ENCODE peak calls at places on chromosomes 2 and 18, in five cellular contexts. One of them, this sample, is unnamed. For H3K4me1, the result is how much of the 10 kb centered on the place peaks cover.

GRCh38 chr18:45050712-45051639 is 370.3 kb downstream of the SETBP1 start:
- DNase-seq in GM12878: no peak
- DNase-seq in HepG2: no peak
- DNase-seq in K562: no peak
- DNase-seq in HCT116: no peak
- DNase-seq in this sample: no peak

GRCh38 chr2:73075477-73076373 is 4.2 kb upstream of the SFXN5 start:
- DNase-seq in K562: no peak
- DNase-seq in HepG2: no peak
- DNase-seq in HCT116: no peak
- DNase-seq in GM12878: no peak
- DNase-seq in this sample: no peak

GRCh38 chr2:47008381-47009280 is 93.0 kb upstream of the MCFD2 start:
- DNase-seq in HepG2: peak
- DNase-seq in GM12878: no peak
- DNase-seq in K562: no peak
- DNase-seq in HCT116: no peak
- DNase-seq in this sample: peak

GRCh38 chr2:101328474-101329007 is 20.0 kb upstream of the RNF149 start:
- DNase-seq in HCT116: no peak
- DNase-seq in GM12878: peak
- DNase-seq in K562: no peak
- DNase-seq in HepG2: no peak
- DNase-seq in this sample: no peak

GRCh38 chr2:71552356-71552755 is 99.0 kb downstream of the DYSF start:
- DNase-seq in GM12878: no peak
- DNase-seq in HCT116: no peak
- DNase-seq in HepG2: no peak
- DNase-seq in K562: no peak
- DNase-seq in this sample: no peak

GRCh38 chr2:9846554-9846953 is 3.3 kb downstream of the TAF1B start:
- DNase-seq in HCT116: no peak
- DNase-seq in GM12878: no peak
- DNase-seq in HepG2: no peak
- DNase-seq in K562: no peak
- DNase-seq in this sample: no peak

GRCh38 chr2:79087785-79088364 is at the start of gene REG1B:
- DNase-seq in GM12878: no peak
- DNase-seq in HCT116: no peak
- DNase-seq in HepG2: no peak
- DNase-seq in K562: no peak
- DNase-seq in this sample: no peak

GRCh38 chr2:135055182-135055786 is 3.2 kb downstream of the RAB3GAP1 start:
- DNase-seq in K562: no peak
- DNase-seq in HCT116: no peak
- DNase-seq in HepG2: no peak
- DNase-seq in GM12878: no peak
- DNase-seq in this sample: no peak

GRCh38 chr18:48846423-48846932 is 104.3 kb downstream of the SMAD7 start:
- DNase-seq in GM12878: no peak
- DNase-seq in K562: no peak
- DNase-seq in HepG2: no peak
- DNase-seq in HCT116: no peak
- DNase-seq in this sample: no peak

GRCh38 chr2:120692691-120693090 is 43.0 kb upstream of the GLI2 start:
- DNase-seq in K562: no peak
- DNase-seq in HCT116: no peak
- DNase-seq in GM12878: no peak
- DNase-seq in HepG2: no peak
- DNase-seq in this sample: no peak

GRCh38 chr2:177543007-177543760 is 150.6 kb downstream of the AGPS start:
- DNase-seq in GM12878: no peak
- DNase-seq in HepG2: no peak
- DNase-seq in HCT116: no peak
- DNase-seq in K562: no peak
- DNase-seq in this sample: no peak

GRCh38 chr2:65662654-65663432 is 230.4 kb upstream of the SPRED2 start:
- DNase-seq in HepG2: no peak
- DNase-seq in GM12878: no peak
- DNase-seq in K562: no peak
- DNase-seq in HCT116: no peak
- DNase-seq in this sample: no peak

GRCh38 chr2:8545676-8546318 is 136.1 kb upstream of the ID2 start:
- DNase-seq in GM12878: no peak
- DNase-seq in HCT116: no peak
- DNase-seq in HepG2: no peak
- DNase-seq in K562: no peak
- DNase-seq in this sample: no peak

GRCh38 chr2:133377599-133377998 is 190.7 kb downstream of the NCKAP5 start:
- DNase-seq in K562: no peak
- DNase-seq in HCT116: no peak
- DNase-seq in HepG2: no peak
- DNase-seq in GM12878: no peak
- DNase-seq in this sample: peak

GRCh38 chr2:164447660-164448059 is 173.6 kb downstream of the GRB14 start:
- DNase-seq in HepG2: no peak
- DNase-seq in K562: no peak
- DNase-seq in GM12878: no peak
- DNase-seq in HCT116: no peak
- DNase-seq in this sample: no peak

GRCh38 chr2:133579295-133579694 is 11.0 kb upstream of the NCKAP5 start:
- DNase-seq in HepG2: no peak
- DNase-seq in HCT116: no peak
- DNase-seq in K562: no peak
- DNase-seq in GM12878: no peak
- DNase-seq in this sample: no peak

GRCh38 chr2:160203007-160203406 is 2.9 kb upstream of the ITGB6 start:
- DNase-seq in K562: no peak
- DNase-seq in HepG2: no peak
- DNase-seq in HCT116: no peak
- DNase-seq in GM12878: no peak
- DNase-seq in this sample: no peak

GRCh38 chr2:109467701-109468100 is 146.1 kb downstream of the SEPTIN10 start:
- DNase-seq in GM12878: no peak
- DNase-seq in K562: no peak
- DNase-seq in HepG2: no peak
- DNase-seq in HCT116: no peak
- DNase-seq in this sample: no peak

GRCh38 chr2:184444623-184445223 is 153.6 kb upstream of the ZNF804A start:
- DNase-seq in HCT116: no peak
- DNase-seq in K562: no peak
- DNase-seq in GM12878: no peak
- DNase-seq in HepG2: no peak
- DNase-seq in this sample: no peak

GRCh38 chr2:121529439-121530209 is 1.1 kb upstream of the RNU4ATAC start:
- DNase-seq in HCT116: no peak
- DNase-seq in HepG2: peak
- DNase-seq in K562: peak
- DNase-seq in GM12878: no peak
- DNase-seq in this sample: peak

GRCh38 chr2:1730047-1730937 is 14.0 kb downstream of the PXDN start:
- DNase-seq in HCT116: no peak
- DNase-seq in HepG2: no peak
- DNase-seq in GM12878: no peak
- DNase-seq in K562: no peak
- DNase-seq in this sample: no peak

GRCh38 chr18:37598966-37599896 is 33.6 kb upstream of the CELF4 start:
- DNase-seq in HCT116: no peak
- DNase-seq in K562: no peak
- DNase-seq in HepG2: no peak
- DNase-seq in GM12878: no peak
- DNase-seq in this sample: no peak

GRCh38 chr18:10182009-10182624 is 268.3 kb downstream of the VAPA start:
- DNase-seq in HepG2: no peak
- DNase-seq in GM12878: no peak
- DNase-seq in K562: no peak
- DNase-seq in HCT116: no peak
- DNase-seq in this sample: no peak

GRCh38 chr2:191321861-191322662 is 76.9 kb downstream of the MYO1B start:
- DNase-seq in HepG2: no peak
- DNase-seq in GM12878: no peak
- DNase-seq in K562: no peak
- DNase-seq in HCT116: peak
- DNase-seq in this sample: peak

GRCh38 chr2:119136093-119136492 is 22.5 kb downstream of the C1QL2 start:
- DNase-seq in K562: no peak
- DNase-seq in GM12878: no peak
- DNase-seq in HCT116: no peak
- DNase-seq in HepG2: no peak
- DNase-seq in this sample: no peak

GRCh38 chr2:105388971-105389381 is 9.9 kb downstream of the FHL2 start:
- DNase-seq in GM12878: no peak
- DNase-seq in HepG2: no peak
- DNase-seq in K562: no peak
- DNase-seq in HCT116: no peak
- DNase-seq in this sample: no peak

GRCh38 chr2:174778479-174778962 is 14.2 kb upstream of the CHRNA1 start:
- DNase-seq in K562: no peak
- DNase-seq in HCT116: no peak
- DNase-seq in HepG2: peak
- DNase-seq in GM12878: peak
- DNase-seq in this sample: no peak

GRCh38 chr2:74349889-74350288 is 6.7 kb upstream of the SLC4A5 start:
- DNase-seq in GM12878: no peak
- DNase-seq in K562: no peak
- DNase-seq in HepG2: no peak
- DNase-seq in HCT116: no peak
- DNase-seq in this sample: no peak

GRCh38 chr18:80244167-80244566 is 3.1 kb downstream of the PARD6G start:
- DNase-seq in K562: no peak
- DNase-seq in HepG2: no peak
- DNase-seq in GM12878: no peak
- DNase-seq in HCT116: no peak
- DNase-seq in this sample: no peak

GRCh38 chr2:80643598-80643997 is 339.0 kb upstream of the LRRTM1 start:
- DNase-seq in HCT116: no peak
- DNase-seq in GM12878: no peak
- DNase-seq in HepG2: no peak
- DNase-seq in K562: no peak
- DNase-seq in this sample: no peak

GRCh38 chr18:79356435-79356834 is 39.3 kb upstream of the NFATC1 start:
- DNase-seq in HepG2: no peak
- DNase-seq in K562: no peak
- DNase-seq in HCT116: no peak
- DNase-seq in GM12878: peak
- DNase-seq in this sample: no peak

GRCh38 chr18:10142496-10143160 is 228.8 kb downstream of the VAPA start:
- DNase-seq in K562: no peak
- DNase-seq in HCT116: no peak
- DNase-seq in GM12878: no peak
- DNase-seq in HepG2: no peak
- DNase-seq in this sample: no peak

GRCh38 chr2:209772316-209772715 is 684 bp downstream of the UNC80 start:
- DNase-seq in K562: no peak
- DNase-seq in HepG2: no peak
- DNase-seq in HCT116: no peak
- DNase-seq in GM12878: no peak
- DNase-seq in this sample: no peak

GRCh38 chr2:216619411-216620393 is 13.5 kb upstream of the IGFBP2 start:
- DNase-seq in HCT116: no peak
- DNase-seq in HepG2: peak
- DNase-seq in GM12878: no peak
- DNase-seq in K562: no peak
- DNase-seq in this sample: no peak
- TF ChIP-seq YY1 in HCT116: no peak
- TF ChIP-seq YY1 in HepG2: no peak
- TF ChIP-seq YY1 in GM12878: no peak
- TF ChIP-seq YY1 in K562: no peak
- TF ChIP-seq YY1 in this sample: no peak

GRCh38 chr2:61620244-61621159 is 82.3 kb upstream of the XPO1 start:
- DNase-seq in K562: peak
- DNase-seq in GM12878: no peak
- DNase-seq in HepG2: peak
- DNase-seq in HCT116: peak
- DNase-seq in this sample: no peak
- TF ChIP-seq ZNF274 in K562: no peak
- TF ChIP-seq ZNF274 in GM12878: no peak
- TF ChIP-seq ZNF274 in HepG2: no peak
- TF ChIP-seq ZNF274 in HCT116: no peak
- TF ChIP-seq ZNF274 in this sample: no peak

DNA sequence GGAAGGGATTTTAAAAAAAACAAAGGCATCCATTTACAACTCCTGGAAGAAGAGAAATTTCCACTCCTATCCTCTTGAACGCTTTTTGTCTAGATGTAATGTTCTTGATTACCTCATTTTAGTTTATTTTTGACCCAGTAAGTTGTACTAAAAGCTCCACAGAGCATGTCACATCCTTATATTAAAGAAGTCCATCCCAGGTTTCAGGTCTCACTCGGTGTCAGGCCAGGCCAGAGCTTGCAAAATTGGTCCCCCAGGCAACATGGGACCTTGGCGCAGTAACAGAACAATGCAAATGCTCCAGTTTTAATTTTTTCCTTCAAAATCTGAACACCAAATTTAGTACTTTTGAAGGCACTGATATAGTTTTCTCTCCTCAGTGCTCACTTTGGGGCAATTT is 218.4 kb upstream of the REV1 start:
- DNase-seq in K562: peak
- DNase-seq in HepG2: no peak
- DNase-seq in HCT116: no peak
- DNase-seq in GM12878: no peak
- DNase-seq in this sample: no peak
- H3K4me1 ChIP-seq in K562: under half
- H3K4me1 ChIP-seq in HepG2: under half
- H3K4me1 ChIP-seq in HCT116: under half
- H3K4me1 ChIP-seq in GM12878: under half
- H3K4me1 ChIP-seq in this sample: under half

GRCh38 chr2:502831-503230 is 174.4 kb downstream of the TMEM18 start:
- DNase-seq in HCT116: no peak
- DNase-seq in K562: no peak
- DNase-seq in HepG2: no peak
- DNase-seq in GM12878: no peak
- DNase-seq in this sample: no peak

GRCh38 chr2:508121-508520 is 169.1 kb downstream of the TMEM18 start:
- DNase-seq in K562: no peak
- DNase-seq in HepG2: no peak
- DNase-seq in HCT116: no peak
- DNase-seq in GM12878: no peak
- DNase-seq in this sample: no peak

GRCh38 chr2:503288-503999 is 173.8 kb downstream of the TMEM18 start:
- DNase-seq in HepG2: no peak
- DNase-seq in GM12878: no peak
- DNase-seq in K562: no peak
- DNase-seq in HCT116: no peak
- DNase-seq in this sample: no peak

GRCh38 chr2:506866-507265 is 170.3 kb downstream of the TMEM18 start:
- DNase-seq in HepG2: no peak
- DNase-seq in GM12878: no peak
- DNase-seq in HCT116: no peak
- DNase-seq in K562: no peak
- DNase-seq in this sample: no peak

DNA sequence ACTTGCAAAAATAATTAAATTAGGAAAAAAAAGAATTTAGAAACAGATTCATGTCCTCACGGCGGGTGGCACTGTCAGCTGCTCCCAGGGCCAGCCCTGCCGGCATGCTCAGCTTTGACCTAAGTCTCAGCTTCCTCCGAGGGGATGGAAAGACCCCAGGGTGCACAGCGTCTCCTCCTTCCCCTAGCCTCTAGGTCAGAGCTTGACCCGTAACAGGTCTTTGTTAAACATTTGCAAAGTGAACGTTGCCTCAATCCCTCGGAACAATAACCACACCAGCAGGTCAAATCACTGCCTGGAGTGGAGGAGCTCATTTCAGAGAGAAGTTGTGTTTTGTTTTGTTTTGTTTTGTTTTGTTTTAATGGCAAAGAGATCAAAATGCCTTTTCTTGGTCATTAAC is 171.3 kb downstream of the TMEM18 start:
- DNase-seq in K562: no peak
- DNase-seq in HepG2: no peak
- DNase-seq in HCT116: no peak
- DNase-seq in GM12878: no peak
- DNase-seq in this sample: peak
- TF ChIP-seq YY1 in K562: no peak
- TF ChIP-seq YY1 in HepG2: no peak
- TF ChIP-seq YY1 in HCT116: no peak
- TF ChIP-seq YY1 in GM12878: no peak
- TF ChIP-seq YY1 in this sample: no peak